ENCODE peak calls at places on chromosomes 6 and 20, in four cellular contexts. A is choroid plexus epithelial cell; U is activated naive CD8-positive, alpha-beta T cell treated with anti-CD3 and anti-CD28 coated beads, Interleukin-2, amount 50 U/mL, for 24 hours; E is lower lobe of right lung. W is an unnamed sample.

GRCh38 chr20:23361108-23361650 is 803 bp upstream of the GZF1 start:
- DNase-seq in A (peak; percentile 55), E (no peak), U (no peak), W (no peak)

GRCh38 chr6:130900913-130901312 is 73.7 kb downstream of the SMLR1 start:
- DNase-seq in A (peak; percentile 67), U (no peak), E (no peak), W (no peak)

GRCh38 chr20:5504061-5504739 is 187.4 kb upstream of the PROKR2 start:
- DNase-seq in A (peak; percentile 81), U (peak; percentile 12), E (peak; percentile 72), W (peak; percentile 90)

GRCh38 chr20:40481337-40481736 is 207.7 kb downstream of the MAFB start:
- DNase-seq in U (no peak), E (no peak), A (peak; percentile 8), W (no peak)

GRCh38 chr20:39751557-39752137 is 789.5 kb downstream of the DHX35 start:
- DNase-seq in A (no peak), U (no peak), E (no peak), W (no peak)

GRCh38 chr20:21498646-21499045 is 15.2 kb downstream of the NKX2-2 start:
- DNase-seq in A (no peak), U (no peak), E (no peak), W (peak; percentile 52)

GRCh38 chr20:53513489-53514298 is 79.9 kb downstream of the ZNF217 start:
- DNase-seq in E (no peak), U (no peak), A (no peak), W (no peak)

GRCh38 chr6:24240380-24240779 is 114.4 kb downstream of the NRSN1 start:
- DNase-seq in A (no peak), U (no peak), E (no peak), W (no peak)

GRCh38 chr6:30836431-30836866 is 47.9 kb upstream of the DDR1 start:
- DNase-seq in A (peak; percentile 57), U (no peak), E (no peak), W (peak; percentile 79)

GRCh38 chr6:49841424-49841823 is 24.9 kb downstream of the CRISP1 start:
- DNase-seq in A (no peak), E (no peak), U (no peak), W (no peak)

GRCh38 chr6:151240861-151241642 is 1.3 kb downstream of the AKAP12 start:
- DNase-seq in U (peak; percentile 5), A (peak; percentile 80), E (no peak), W (peak; percentile 86)

GRCh38 chr20:50304883-50305635 is 114.4 kb downstream of the CEBPB start:
- DNase-seq in A (peak; percentile 94), U (no peak), E (peak; percentile 69), W (peak; percentile 97)

GRCh38 chr6:133774356-133774755 is 114.6 kb upstream of the TCF21 start:
- DNase-seq in E (no peak), U (no peak), A (peak; percentile 65), W (peak; percentile 81)

GRCh38 chr6:92559611-92560010 is 859.7 kb downstream of the EPHA7 start:
- DNase-seq in A (no peak), E (no peak), U (no peak), W (no peak)

GRCh38 chr6:147508871-147509608 is 550 bp downstream of the SAMD5 start:
- DNase-seq in A (no peak), U (peak; percentile 2), E (no peak), W (peak; percentile 65)

GRCh38 chr6:78947962-78948361 is 80.6 kb downstream of the IRAK1BP1 start:
- DNase-seq in U (no peak), A (peak; percentile 75), E (no peak), W (no peak)

GRCh38 chr20:58433029-58433657 is 44.1 kb downstream of the VAPB start:
- DNase-seq in A (no peak), E (no peak), U (no peak), W (no peak)

GRCh38 chr20:63846938-63847373 is 14.3 kb upstream of the ABHD16B start:
- DNase-seq in U (no peak), A (no peak), E (no peak), W (no peak)

GRCh38 chr6:100808638-100809275 is 72.4 kb downstream of the ASCC3 start:
- DNase-seq in A (peak; percentile 38), E (no peak), U (no peak), W (no peak)

GRCh38 chr20:23157741-23158140 is 71.6 kb upstream of the CD93 start:
- DNase-seq in A (no peak), E (no peak), U (no peak), W (no peak)